ENCODE peak calls at places on chromosomes 4 and X, in six cellular contexts. L is activated CD4-positive, alpha-beta T cell treated with anti-CD3 and anti-CD28 coated beads for 24 hours; S is B cell; G is NCI-H1417; F is BE2C; K is GM12891. H is an unnamed sample.

GRCh38 chrX:5916945-5917344 is 311.7 kb downstream of the NLGN4X start:
- DNase-seq in K (no peak), L (no peak), F (no peak), S (no peak), G (no peak), H (no peak)

GRCh38 chrX:40320819-40321218 is 223.1 kb upstream of the BCOR start:
- DNase-seq in S (no peak), F (no peak), K (no peak), L (no peak), G (no peak), H (no peak)

GRCh38 chrX:13808865-13809264 is 8.0 kb downstream of the GPM6B start:
- DNase-seq in G (peak; percentile 44), F (no peak), K (no peak), S (no peak), L (no peak), H (no peak)

GRCh38 chr4:73870260-73870659 is 1.1 kb downstream of the CXCL1 start:
- DNase-seq in F (no peak), S (no peak), L (no peak), G (peak; percentile 20), K (no peak), H (no peak)

GRCh38 chr4:43274376-43274775 is 381.9 kb downstream of the GRXCR1 start:
- DNase-seq in F (no peak), G (no peak), S (no peak), L (no peak), K (no peak), H (no peak)

GRCh38 chr4:180587379-180587778 is 1655.8 kb upstream of the TENM3 start:
- DNase-seq in F (no peak), G (peak; percentile 41), K (no peak), L (no peak), S (no peak), H (no peak)

GRCh38 chr4:150402968-150403367 is 179.0 kb upstream of the MAB21L2 start:
- DNase-seq in L (no peak), G (peak; percentile 92), K (no peak), F (peak; percentile 96), S (peak; percentile 43), H (no peak)

GRCh38 chrX:2691543-2692220 is 587 bp downstream of the CD99 start:
- DNase-seq in L (no peak), S (no peak), K (no peak), G (no peak), F (no peak), H (no peak)